ENCODE peak calls at places on chromosomes 3 and 15, in eight cellular contexts. F is PC-3, C is MM.1S, I is GM23248, H is HCT116, P is hepatocyte, S is SK-N-SH, U is OCI-LY7. V is an unnamed sample.

GRCh38 chr3:59313365-59313764 is 263.5 kb upstream of the CFAP20DC start:
- DNase-seq in F (peak), C (peak), I (peak), H (peak), P (peak), S (peak), U (peak), V (peak)

GRCh38 chr15:47933865-47934264 is 186.9 kb upstream of the SLC24A5 start:
- DNase-seq in F (no peak), C (no peak), I (no peak), H (no peak), P (no peak), S (no peak), U (no peak), V (no peak)

GRCh38 chr3:106025151-106025722 is 156.4 kb upstream of the CBLB start:
- DNase-seq in F (peak), C (no peak), I (peak), H (no peak), P (no peak), S (peak), U (no peak), V (no peak)

GRCh38 chr3:152517517-152517916 is 248.8 kb downstream of the MBNL1 start:
- DNase-seq in F (no peak), C (no peak), I (no peak), H (no peak), P (no peak), S (no peak), U (no peak), V (peak)

GRCh38 chr15:79365765-79366164 is 54.9 kb downstream of the TMED3 start:
- DNase-seq in F (no peak), C (no peak), I (peak), H (no peak), P (no peak), S (peak), U (no peak), V (no peak)

GRCh38 chr3:50418845-50419244 is 59.5 kb upstream of the TMEM115 start:
- DNase-seq in F (no peak), C (no peak), I (peak), H (no peak), P (peak), S (no peak), U (no peak), V (no peak)

GRCh38 chr3:53650928-53651654 is 156.7 kb downstream of the CACNA1D start:
- DNase-seq in F (no peak), C (no peak), I (no peak), H (no peak), P (no peak), S (no peak), U (no peak), V (no peak)

GRCh38 chr3:9976736-9977709 is 9.6 kb downstream of the EMC3 start:
- DNase-seq in F (peak), C (no peak), I (peak), H (peak), P (peak), S (no peak), U (no peak), V (no peak)

GRCh38 chr15:96042734-96043224 is 287.7 kb upstream of the NR2F2 start:
- DNase-seq in F (no peak), C (peak), I (no peak), H (no peak), P (no peak), S (no peak), U (peak), V (no peak)

GRCh38 chr3:190265795-190266194 is 56.5 kb downstream of the CLDN1 start:
- DNase-seq in F (peak), C (no peak), I (peak), H (peak), P (peak), S (no peak), U (no peak), V (no peak)

GRCh38 chr3:64995857-64996564 is 308.2 kb upstream of the ADAMTS9 start:
- DNase-seq in F (no peak), C (no peak), I (no peak), H (no peak), P (no peak), S (no peak), U (no peak), V (no peak)

GRCh38 chr15:92747047-92747446 is 91.5 kb upstream of the FAM174B start:
- DNase-seq in F (no peak), C (no peak), I (no peak), H (no peak), P (no peak), S (no peak), U (no peak), V (no peak)

GRCh38 chr3:55746808-55747413 is 259.8 kb upstream of the WNT5A start:
- DNase-seq in F (peak), C (peak), I (peak), H (no peak), P (no peak), S (peak), U (peak), V (no peak)

GRCh38 chr15:99729920-99730319 is 3.3 kb downstream of the LYSMD4 start:
- DNase-seq in F (peak), C (peak), I (peak), H (no peak), P (peak), S (peak), U (peak), V (peak)

GRCh38 chr3:187639912-187640822 is 30.0 kb downstream of the SST start:
- DNase-seq in F (no peak), C (no peak), I (peak), H (no peak), P (no peak), S (no peak), U (no peak), V (no peak)

GRCh38 chr3:101574388-101575156 is 592 bp downstream of the PCNP start:
- DNase-seq in F (peak), C (peak), I (peak), H (no peak), P (no peak), S (no peak), U (peak), V (peak)

GRCh38 chr3:18302517-18302916 is 122.6 kb downstream of the SATB1 start:
- DNase-seq in F (peak), C (no peak), I (peak), H (no peak), P (peak), S (no peak), U (no peak), V (no peak)

GRCh38 chr3:114879059-114880031 is 267.7 kb downstream of the ZBTB20 start:
- DNase-seq in F (peak), C (no peak), I (peak), H (peak), P (no peak), S (no peak), U (no peak), V (no peak)

GRCh38 chr3:20811631-20812030 is 625.6 kb upstream of the SGO1 start:
- DNase-seq in F (no peak), C (no peak), I (peak), H (no peak), P (no peak), S (no peak), U (no peak), V (no peak)

GRCh38 chr3:165837058-165837525 is at the start of gene BCHE:
- DNase-seq in F (peak), C (no peak), I (no peak), H (no peak), P (peak), S (no peak), U (no peak), V (peak)

GRCh38 chr15:94470492-94470891 is 239.1 kb downstream of the MCTP2 start:
- DNase-seq in F (peak), C (no peak), I (no peak), H (no peak), P (no peak), S (no peak), U (no peak), V (no peak)

GRCh38 chr15:92277776-92278175 is 115.9 kb upstream of the ST8SIA2 start:
- DNase-seq in F (peak), C (peak), I (peak), H (peak), P (peak), S (peak), U (peak), V (peak)

GRCh38 chr3:148718982-148719862 is 21.5 kb downstream of the AGTR1 start:
- DNase-seq in F (peak), C (no peak), I (peak), H (peak), P (peak), S (no peak), U (no peak), V (peak)

GRCh38 chr3:140904521-140904920 is 37.1 kb upstream of the SLC25A36 start:
- DNase-seq in F (no peak), C (no peak), I (no peak), H (no peak), P (no peak), S (no peak), U (no peak), V (no peak)

GRCh38 chr3:146020969-146021368 is 140.0 kb downstream of the PLOD2 start:
- DNase-seq in F (peak), C (no peak), I (no peak), H (no peak), P (no peak), S (no peak), U (no peak), V (peak)

GRCh38 chr15:51796777-51797474 is 32.5 kb upstream of the TMOD3 start:
- DNase-seq in F (peak), C (no peak), I (peak), H (no peak), P (peak), S (no peak), U (no peak), V (no peak)

GRCh38 chr15:48395532-48396011 is 64.3 kb downstream of the DUT start:
- DNase-seq in F (peak), C (no peak), I (peak), H (no peak), P (no peak), S (no peak), U (no peak), V (no peak)

GRCh38 chr3:177251756-177252155 is 54.5 kb upstream of the TBL1XR1 start:
- DNase-seq in F (no peak), C (no peak), I (no peak), H (no peak), P (no peak), S (no peak), U (no peak), V (no peak)

GRCh38 chr3:144221771-144222170 is 250.1 kb downstream of the DIPK2A start:
- DNase-seq in F (no peak), C (peak), I (no peak), H (no peak), P (no peak), S (no peak), U (no peak), V (peak)

GRCh38 chr15:49328941-49329340 is 94.1 kb upstream of the FGF7 start:
- DNase-seq in F (no peak), C (no peak), I (no peak), H (no peak), P (no peak), S (no peak), U (no peak), V (no peak)

GRCh38 chr3:194158942-194159439 is 23.0 kb downstream of the HES1 start:
- DNase-seq in F (peak), C (no peak), I (no peak), H (no peak), P (peak), S (no peak), U (no peak), V (no peak)

GRCh38 chr3:183698760-183699159 is 1.2 kb downstream of the YEATS2 start:
- DNase-seq in F (peak), C (peak), I (peak), H (no peak), P (peak), S (no peak), U (peak), V (peak)

GRCh38 chr3:146334151-146334550 is 83.2 kb upstream of the PLSCR4 start:
- DNase-seq in F (peak), C (no peak), I (peak), H (no peak), P (peak), S (no peak), U (no peak), V (no peak)

DNA sequence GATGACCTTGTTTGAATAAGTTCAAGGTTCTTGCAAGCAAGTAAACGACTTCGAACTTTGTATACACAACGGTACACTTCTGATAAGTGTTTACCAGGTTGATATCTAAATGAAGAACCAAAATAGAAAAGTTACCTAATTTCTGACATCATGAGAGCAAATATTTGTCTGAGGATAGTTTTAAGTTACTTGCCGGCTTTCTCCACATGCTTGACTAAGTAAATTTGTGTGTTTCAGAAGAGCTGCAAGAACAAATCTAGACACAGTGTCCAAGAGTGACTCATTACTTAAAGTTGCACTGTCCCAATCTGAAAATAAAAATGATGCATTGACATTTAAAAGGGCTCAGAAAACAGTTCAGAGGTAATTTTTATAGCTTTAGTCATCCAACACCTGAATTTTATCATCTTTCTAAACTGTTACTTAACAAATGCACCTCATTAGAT is 115.1 kb downstream of the HERC1 start:
- DNase-seq in F (peak), C (no peak), I (peak), H (no peak), P (peak), S (no peak), U (no peak), V (no peak)
- TF ChIP-seq EZH2phosphoT487 in F (no peak), C (no peak), I (no peak), H (no peak), P (no peak), S (no peak), U (no peak), V (no peak)

GRCh38 chr15:82571722-82572222 is 31.5 kb upstream of the RPS17 start:
- DNase-seq in F (peak), C (no peak), I (peak), H (no peak), P (peak), S (peak), U (no peak), V (peak)
- H3K4me2 ChIP-seq in F (peak), C (no peak), I (peak), H (no peak), P (peak), S (peak), U (no peak), V (peak)

GRCh38 chr15:85709250-85709649 is 85.5 kb downstream of the KLHL25 start:
- DNase-seq in F (no peak), C (no peak), I (no peak), H (no peak), P (no peak), S (no peak), U (no peak), V (no peak)

GRCh38 chr15:85707519-85708338 is 87.0 kb downstream of the KLHL25 start:
- DNase-seq in F (no peak), C (peak), I (peak), H (no peak), P (peak), S (peak), U (peak), V (no peak)

GRCh38 chr15:85704720-85705119 is 90.0 kb downstream of the KLHL25 start:
- DNase-seq in F (no peak), C (no peak), I (peak), H (no peak), P (no peak), S (no peak), U (no peak), V (no peak)

GRCh38 chr15:85708402-85708932 is 86.3 kb downstream of the KLHL25 start:
- DNase-seq in F (no peak), C (no peak), I (no peak), H (no peak), P (peak), S (no peak), U (no peak), V (no peak)

DNA sequence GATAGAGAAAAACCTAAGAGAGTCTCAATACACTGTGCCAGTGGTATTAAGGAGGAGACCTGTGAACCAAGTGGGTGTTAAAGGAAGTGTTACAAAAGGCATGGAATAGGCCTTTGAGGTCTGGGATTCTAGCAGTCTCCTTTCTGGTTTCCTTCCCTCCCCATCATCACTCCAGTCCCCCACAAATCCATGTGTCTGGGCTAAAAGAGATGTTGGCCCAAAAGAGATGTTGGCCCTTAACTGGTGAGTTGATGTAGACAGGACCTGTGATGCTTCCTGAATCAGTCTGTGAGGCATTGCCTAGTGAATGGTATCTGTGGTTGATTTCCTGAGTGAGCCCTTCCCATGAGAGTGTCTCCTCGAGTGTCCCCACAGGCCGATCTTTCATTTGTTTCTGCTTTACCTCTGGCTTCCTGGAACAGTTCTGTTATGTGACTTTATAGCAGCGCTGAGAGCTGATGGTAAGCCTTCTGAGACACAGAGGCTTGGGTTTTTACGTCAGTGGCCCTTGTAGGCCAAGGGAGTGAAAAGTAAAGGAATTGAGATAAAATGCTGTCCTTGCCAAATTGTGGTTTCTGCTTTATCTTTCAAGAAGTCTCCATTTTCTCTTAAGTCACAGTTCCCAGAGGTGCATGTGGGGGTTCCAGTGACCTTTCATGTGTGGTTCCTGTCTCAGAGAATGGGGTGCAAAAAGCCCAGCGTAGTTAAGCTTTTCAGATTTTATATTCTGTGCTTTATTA is 87.8 kb downstream of the KLHL25 start:
- DNase-seq in F (no peak), C (peak), I (peak), H (no peak), P (peak), S (no peak), U (peak), V (no peak)
- H3K4me3 ChIP-seq in F (no peak), C (peak), I (peak), H (no peak), P (peak), S (peak), U (peak), V (no peak)

GRCh38 chr15:70501849-70502248 is 261.5 kb downstream of the UACA start:
- DNase-seq in F (no peak), C (no peak), I (no peak), H (no peak), P (no peak), S (no peak), U (no peak), V (no peak)
- TF ChIP-seq EZH2phosphoT487 in F (no peak), C (no peak), I (no peak), H (no peak), P (no peak), S (no peak), U (no peak), V (no peak)

GRCh38 chr15:35505816-35506215 is 40.1 kb downstream of the DPH6 start:
- DNase-seq in F (no peak), C (no peak), I (no peak), H (no peak), P (no peak), S (no peak), U (no peak), V (no peak)
- H3K4me2 ChIP-seq in F (no peak), C (no peak), I (no peak), H (no peak), P (no peak), S (no peak), U (peak), V (peak)